ENCODE peak calls at places on chromosomes 11 and 22, in seven cellular contexts. K is mucosa of descending colon, U is astrocyte, O is pancreas, E is cardiac muscle cell, P is uterus, C is psoas muscle. M is an unnamed sample. For H3K9me3, the result is how much of the 10 kb centered on the place peaks cover.

GRCh38 chr22:23516304-23516703 is 63.8 kb downstream of the IGLL1 start:
- DNase-seq in O (no peak), U (no peak), K (no peak), P (no peak), C (no peak), E (no peak), M (no peak)

GRCh38 chr11:110907629-110908028 is 195.4 kb upstream of the ARHGAP20 start:
- DNase-seq in O (no peak), E (no peak), K (no peak), U (peak), P (no peak), C (no peak), M (no peak)

GRCh38 chr11:120608760-120609211 is 97.2 kb downstream of the GRIK4 start:
- DNase-seq in E (no peak), C (peak), P (no peak), U (peak), K (no peak), O (peak), M (no peak)

GRCh38 chr11:10072841-10073240 is 221.2 kb downstream of the SBF2 start:
- DNase-seq in E (no peak), C (no peak), P (no peak), K (no peak), U (peak), O (no peak), M (no peak)

GRCh38 chr11:614091-614582 is 1.6 kb downstream of the IRF7 start:
- DNase-seq in E (no peak), C (no peak), O (peak), U (no peak), K (peak), P (no peak), M (no peak)

GRCh38 chr22:44458044-44459020 is 39.7 kb downstream of the RTL6 start:
- DNase-seq in E (no peak), O (no peak), K (no peak), P (no peak), C (no peak), U (no peak), M (no peak)

GRCh38 chr22:41598081-41598480 is 8.4 kb upstream of the PMM1 start:
- DNase-seq in C (no peak), O (no peak), U (peak), P (no peak), K (no peak), E (no peak), M (no peak)

GRCh38 chr11:1569251-1569780 is 2.8 kb downstream of the DUSP8 start:
- DNase-seq in O (no peak), C (no peak), E (no peak), U (no peak), K (peak), P (no peak), M (no peak)

GRCh38 chr11:19889531-19889930 is 176.9 kb downstream of the NAV2 start:
- DNase-seq in C (no peak), P (no peak), K (no peak), E (no peak), O (no peak), U (peak), M (no peak)

GRCh38 chr22:21904250-21904789 is 36.9 kb upstream of the MAPK1 start:
- DNase-seq in E (no peak), O (no peak), K (no peak), P (no peak), C (no peak), U (no peak), M (no peak)

GRCh38 chr11:12841946-12842630 is 167.0 kb upstream of the RASSF10 start:
- DNase-seq in C (no peak), E (no peak), U (peak), P (peak), K (no peak), O (peak), M (no peak)

GRCh38 chr11:112961146-112961668 is at the start of gene NCAM1:
- DNase-seq in K (peak), C (peak), U (peak), P (peak), O (peak), E (peak), M (peak)

GRCh38 chr11:10497371-10498021 is 42.4 kb downstream of the AMPD3 start:
- DNase-seq in U (no peak), P (no peak), C (no peak), K (no peak), E (no peak), O (no peak), M (no peak)

GRCh38 chr11:78782725-78783124 is 208.1 kb upstream of the NARS2 start:
- DNase-seq in C (no peak), P (no peak), E (no peak), U (no peak), K (no peak), O (no peak), M (no peak)

GRCh38 chr11:130344846-130345245 is 30.1 kb upstream of the ZBTB44 start:
- DNase-seq in P (no peak), U (no peak), O (no peak), E (no peak), K (no peak), C (no peak), M (no peak)

GRCh38 chr11:31687256-31687655 is 123.9 kb downstream of the PAX6 start:
- DNase-seq in C (no peak), O (no peak), E (no peak), K (no peak), U (no peak), P (no peak), M (no peak)

GRCh38 chr11:75063732-75064314 is 32.9 kb downstream of the OR2AT4 start:
- DNase-seq in P (no peak), U (no peak), C (no peak), E (no peak), K (no peak), O (no peak), M (no peak)

GRCh38 chr22:45271667-45272188 is 13.0 kb upstream of the UPK3A start:
- DNase-seq in U (no peak), E (peak), O (no peak), C (peak), K (no peak), P (peak), M (no peak)

GRCh38 chr22:23215294-23216204 is 35.2 kb downstream of the BCR start:
- DNase-seq in K (no peak), P (peak), E (no peak), C (no peak), O (peak), U (peak), M (no peak)

GRCh38 chr11:16846305-16846704 is 107.9 kb downstream of the C11orf58 start:
- DNase-seq in O (no peak), P (no peak), U (no peak), C (no peak), E (no peak), K (no peak), M (no peak)

GRCh38 chr11:75966546-75967287 is 151.7 kb downstream of the UVRAG start:
- DNase-seq in C (no peak), K (no peak), P (no peak), E (no peak), U (peak), O (no peak), M (no peak)

GRCh38 chr11:36088234-36088975 is 144.5 kb downstream of the LDLRAD3 start:
- DNase-seq in O (no peak), E (no peak), P (no peak), U (peak), C (no peak), K (no peak), M (no peak)

GRCh38 chr11:128518493-128519207 is 68.7 kb downstream of the ETS1 start:
- DNase-seq in C (no peak), E (no peak), O (no peak), P (no peak), K (no peak), U (no peak), M (no peak)

GRCh38 chr11:9861860-9862725 is 198.2 kb downstream of the SWAP70 start:
- DNase-seq in C (peak), O (peak), P (peak), K (no peak), E (peak), U (peak), M (peak)

GRCh38 chr11:77127969-77128691 is at the start of gene MYO7A:
- DNase-seq in C (peak), P (peak), K (peak), E (peak), O (peak), U (no peak), M (peak)

GRCh38 chr11:3041699-3042098 is 15.5 kb downstream of the CARS1 start:
- DNase-seq in P (no peak), C (peak), E (no peak), K (no peak), U (no peak), O (no peak), M (no peak)

GRCh38 chr11:6315811-6316425 is 4.4 kb downstream of the CAVIN3 start:
- DNase-seq in E (peak), O (peak), P (peak), C (peak), U (peak), K (peak), M (no peak)

GRCh38 chr22:45427114-45427513 is 13.6 kb downstream of the RIBC2 start:
- DNase-seq in K (no peak), C (no peak), O (no peak), P (no peak), E (no peak), U (no peak), M (no peak)

GRCh38 chr11:86608251-86608799 is 64.1 kb downstream of the ME3 start:
- DNase-seq in P (peak), O (peak), C (peak), U (peak), E (peak), K (no peak), M (no peak)

GRCh38 chr11:19853016-19853415 is 140.4 kb downstream of the NAV2 start:
- DNase-seq in K (no peak), U (peak), C (no peak), O (no peak), E (no peak), P (no peak), M (no peak)

GRCh38 chr22:19568337-19569311 is 44.4 kb upstream of the CLDN5 start:
- DNase-seq in U (peak), K (no peak), P (no peak), C (no peak), O (no peak), E (no peak), M (no peak)

GRCh38 chr11:34343153-34343552 is 14.7 kb downstream of the ABTB2 start:
- DNase-seq in U (peak), O (no peak), P (no peak), E (no peak), K (no peak), C (no peak), M (no peak)

GRCh38 chr11:65435981-65436411 is 13.4 kb downstream of the NEAT1 start:
- DNase-seq in E (no peak), K (peak), O (peak), C (peak), U (no peak), P (peak), M (no peak)

GRCh38 chr11:26703792-26704191 is 18.1 kb downstream of the SLC5A12 start:
- DNase-seq in C (no peak), O (no peak), U (no peak), P (no peak), E (no peak), K (no peak), M (no peak)

GRCh38 chr11:24386551-24387404 is 110.1 kb upstream of the LUZP2 start:
- DNase-seq in P (no peak), K (no peak), E (peak), C (no peak), O (no peak), U (peak), M (peak)

GRCh38 chr11:409008-409599 is 5.7 kb downstream of the SIGIRR start:
- DNase-seq in P (no peak), K (peak), E (no peak), O (peak), C (peak), U (no peak), M (no peak)

GRCh38 chr11:47149781-47150180 is 26.9 kb downstream of the ARFGAP2 start:
- DNase-seq in O (no peak), U (no peak), C (no peak), K (no peak), P (no peak), E (no peak), M (no peak)

GRCh38 chr22:49574205-49574604 is 253.5 kb downstream of the BRD1 start:
- DNase-seq in O (no peak), P (no peak), U (no peak), C (no peak), E (no peak), K (no peak), M (no peak)

GRCh38 chr22:49576241-49577141 is 251.2 kb downstream of the BRD1 start:
- DNase-seq in U (no peak), K (no peak), P (no peak), O (no peak), C (no peak), E (no peak), M (no peak)

GRCh38 chr22:49573109-49573765 is 254.4 kb downstream of the BRD1 start:
- DNase-seq in P (no peak), K (no peak), O (no peak), U (no peak), E (no peak), C (no peak), M (no peak)

GRCh38 chr22:49575703-49576081 is 252.0 kb downstream of the BRD1 start:
- DNase-seq in E (no peak), P (no peak), O (no peak), K (no peak), C (no peak), U (no peak), M (no peak)

DNA sequence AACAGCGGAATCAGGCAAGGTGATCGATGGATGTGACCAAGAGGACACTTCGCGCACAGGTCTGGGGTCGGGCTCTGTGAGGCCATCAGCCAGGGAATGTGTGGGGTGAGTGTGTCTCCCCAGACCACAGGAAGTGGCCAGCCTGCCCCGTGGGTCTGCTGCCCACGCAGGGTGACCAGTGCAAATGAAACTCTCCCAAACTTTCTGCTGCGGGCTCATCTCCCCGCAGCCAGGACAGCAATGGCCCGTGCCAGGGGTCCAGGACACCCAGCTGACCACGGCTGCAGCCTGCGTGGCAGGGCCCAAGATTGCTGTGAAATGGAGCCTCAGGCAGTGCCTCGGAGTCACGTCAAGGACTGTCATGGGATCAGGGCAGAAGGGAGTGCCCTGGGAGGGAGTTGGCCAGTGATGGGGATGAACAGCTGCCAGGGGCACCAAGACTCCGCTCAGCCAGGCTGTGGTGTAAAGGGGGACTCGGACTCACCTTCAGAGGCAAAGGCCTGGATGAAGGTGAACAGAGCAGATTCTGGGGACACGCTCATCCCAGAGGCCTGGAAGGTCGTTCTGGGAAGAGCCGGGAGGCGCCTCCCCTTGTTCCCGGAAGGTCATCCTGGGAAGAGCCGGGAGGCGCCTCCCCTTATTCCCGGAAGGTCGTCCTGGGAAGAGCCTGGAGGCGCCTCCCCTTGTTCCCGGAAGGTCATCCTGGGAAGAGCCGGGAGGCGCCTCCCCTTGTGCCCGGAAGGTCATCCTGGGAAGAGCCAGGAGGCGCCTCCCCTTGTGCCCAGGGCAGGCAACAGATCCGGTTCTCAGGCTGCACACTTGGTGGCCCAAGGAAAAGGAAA is 252.6 kb downstream of the BRD1 start:
- DNase-seq in P (no peak), C (no peak), K (no peak), E (no peak), O (no peak), U (no peak), M (no peak)
- H3K9me3 ChIP-seq in P (under half), C (under half), K (under half), E (under half), O (under half), U (under half), M (under half)

GRCh38 chr22:49163960-49164690 is 663.5 kb downstream of the BRD1 start:
- DNase-seq in U (no peak), E (no peak), C (no peak), K (peak), P (no peak), O (no peak), M (no peak)
- H3K9me3 ChIP-seq in U (under half), E (under half), C (under half), K (under half), P (under half), O (under half), M (under half)

GRCh38 chr11:61657566-61657965 is 22.6 kb upstream of the DAGLA start:
- DNase-seq in O (peak), K (no peak), U (no peak), C (no peak), E (no peak), P (no peak), M (no peak)
- H3K9me3 ChIP-seq in O (under half), K (under half), U (under half), C (under half), E (under half), P (under half), M (under half)

GRCh38 chr22:47284822-47285221 is 522.4 kb downstream of the TBC1D22A start:
- DNase-seq in C (no peak), E (no peak), U (no peak), O (no peak), K (no peak), P (no peak), M (no peak)
- H3K9me3 ChIP-seq in C (under half), E (under half), U (under half), O (under half), K (under half), P (under half), M (under half)

DNA sequence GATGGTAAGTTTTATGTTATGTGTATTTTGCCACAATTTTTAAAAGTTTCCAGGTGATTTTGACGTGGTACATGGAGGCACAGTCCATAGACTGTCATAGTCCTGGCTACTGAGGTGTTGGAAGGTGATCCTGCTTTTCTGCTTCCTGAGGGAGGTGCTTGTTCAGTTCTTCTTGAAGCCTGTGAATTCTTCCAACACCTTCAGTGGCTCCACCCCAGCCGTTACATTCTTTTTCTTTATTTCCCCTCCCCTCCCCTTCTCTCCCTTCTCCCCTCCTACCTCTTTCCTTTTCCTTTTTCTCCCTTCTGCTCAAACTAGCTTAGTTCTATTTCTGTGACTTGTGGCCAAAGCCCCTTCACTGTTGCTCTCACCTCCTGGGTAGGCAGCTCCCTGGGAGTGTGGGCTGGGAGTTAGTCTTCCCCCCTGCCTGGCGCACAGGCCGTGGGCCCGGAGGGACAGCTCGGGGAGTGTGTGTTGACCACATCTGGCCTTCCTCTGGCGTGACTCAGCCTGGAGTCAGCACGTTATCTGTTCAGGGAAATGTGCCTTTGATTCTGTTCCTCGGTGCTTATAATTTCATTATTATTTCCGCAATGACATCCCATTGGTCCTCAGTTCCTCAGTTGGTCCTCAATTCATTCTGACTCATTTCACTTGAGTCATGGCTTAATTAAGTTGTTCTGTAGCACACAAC is 566.2 kb downstream of the TBC1D22A start:
- DNase-seq in O (no peak), P (no peak), C (peak), U (peak), E (no peak), K (no peak), M (no peak)
- H3K9me3 ChIP-seq in O (under half), P (under half), C (under half), U (under half), E (under half), K (under half), M (under half)

M was measured in iPS DF 6.9.